ENCODE peak calls at places on chromosomes 1 and 21, in nine cellular contexts. L is OCI-LY7; U is mucosa of descending colon; T is fibroblast of mammary gland; Y is aorta; A is pancreas; R is esophagus muscularis mucosa; W is naive thymus-derived CD4-positive, alpha-beta T cell; H is stomach. P is an unnamed sample.

GRCh38 chr1:47951545-47952235 is 45.5 kb downstream of the TRABD2B start:
- DNase-seq in A (no peak), H (no peak), R (no peak), T (no peak), Y (no peak), L (no peak), W (no peak), U (no peak), P (no peak)

GRCh38 chr1:26356106-26356505 is 2.2 kb upstream of the CRYBG2 start:
- DNase-seq in L (no peak), Y (no peak), T (no peak), H (no peak), U (no peak), W (no peak), R (no peak), A (no peak), P (no peak)

GRCh38 chr21:44551290-44552015 is at the start of gene KRTAP10-2:
- DNase-seq in H (peak), W (no peak), L (no peak), Y (no peak), R (peak), A (no peak), T (no peak), U (no peak), P (peak)

GRCh38 chr1:64917328-64917861 is 49.0 kb downstream of the JAK1 start:
- DNase-seq in U (no peak), L (peak), W (no peak), A (peak), H (peak), R (peak), Y (no peak), T (peak), P (peak)

GRCh38 chr1:60895167-60896124 is 186.9 kb upstream of the NFIA start:
- DNase-seq in W (no peak), L (no peak), U (no peak), H (no peak), R (no peak), Y (no peak), T (no peak), A (no peak), P (no peak)

GRCh38 chr1:165828581-165829329 is 1.3 kb downstream of the UCK2 start:
- DNase-seq in R (no peak), U (peak), L (peak), H (peak), T (peak), W (no peak), Y (peak), A (peak), P (peak)

GRCh38 chr1:91712393-91712792 is 173.6 kb downstream of the TGFBR3 start:
- DNase-seq in Y (no peak), U (no peak), R (no peak), L (no peak), W (no peak), A (no peak), T (no peak), H (no peak), P (no peak)

GRCh38 chr1:184065559-184065958 is 14.0 kb downstream of the TSEN15 start:
- DNase-seq in T (no peak), H (no peak), U (no peak), A (no peak), R (no peak), W (no peak), Y (no peak), L (no peak), P (no peak)

GRCh38 chr1:11157394-11157793 is 31.8 kb upstream of the ANGPTL7 start:
- DNase-seq in Y (no peak), W (no peak), U (no peak), R (no peak), A (no peak), L (no peak), H (no peak), T (no peak), P (no peak)

GRCh38 chr1:206705744-206706297 is 21.1 kb downstream of the MAPKAPK2 start:
- DNase-seq in W (no peak), H (no peak), Y (no peak), T (peak), U (no peak), L (no peak), A (no peak), R (no peak), P (no peak)

GRCh38 chr21:42125571-42126544 is 54.7 kb downstream of the UMODL1 start:
- DNase-seq in W (no peak), H (no peak), A (no peak), T (peak), R (no peak), L (peak), Y (no peak), U (no peak), P (peak)

GRCh38 chr1:16315437-16315836 is 36.8 kb downstream of the FBXO42 start:
- DNase-seq in U (no peak), H (no peak), L (no peak), T (no peak), A (no peak), W (no peak), R (no peak), Y (no peak), P (no peak)

GRCh38 chr1:47797555-47797954 is 199.6 kb downstream of the TRABD2B start:
- DNase-seq in T (peak), A (no peak), R (no peak), L (no peak), H (no peak), Y (no peak), W (no peak), U (no peak), P (no peak)

GRCh38 chr1:234607091-234608025 is 2.6 kb downstream of the IRF2BP2 start:
- DNase-seq in A (peak), T (peak), H (peak), Y (no peak), U (peak), W (peak), R (no peak), L (no peak), P (no peak)

GRCh38 chr1:37793773-37794371 is at the start of gene MANEAL:
- DNase-seq in R (no peak), W (peak), L (peak), A (peak), H (peak), Y (peak), U (peak), T (peak), P (no peak)

GRCh38 chr1:37092937-37093336 is 58.6 kb upstream of the GRIK3 start:
- DNase-seq in T (no peak), H (no peak), W (no peak), R (no peak), Y (no peak), A (no peak), U (no peak), L (no peak), P (no peak)

GRCh38 chr1:52032785-52033131 is 852 bp downstream of the KTI12 start:
- DNase-seq in A (peak), H (peak), R (no peak), U (peak), W (no peak), Y (peak), T (peak), L (peak), P (peak)

GRCh38 chr1:205930698-205931330 is 12.4 kb downstream of the SLC26A9 start:
- DNase-seq in Y (peak), T (peak), L (no peak), R (no peak), W (no peak), A (no peak), H (no peak), U (no peak), P (no peak)

GRCh38 chr1:180785887-180786286 is 126.8 kb upstream of the KIAA1614 start:
- DNase-seq in L (no peak), U (no peak), H (no peak), A (no peak), R (no peak), Y (no peak), W (no peak), T (no peak), P (no peak)

GRCh38 chr1:60223370-60223652 is 149.7 kb upstream of the C1orf87 start:
- DNase-seq in U (no peak), W (no peak), T (no peak), H (no peak), Y (no peak), L (no peak), A (no peak), R (no peak), P (no peak)

GRCh38 chr1:167333703-167334102 is 113.0 kb downstream of the POU2F1 start:
- DNase-seq in U (no peak), A (no peak), L (peak), H (no peak), Y (no peak), T (no peak), R (no peak), W (no peak), P (no peak)

GRCh38 chr1:1971688-1972087 is 31.9 kb downstream of the CFAP74 start:
- DNase-seq in Y (no peak), R (no peak), U (no peak), A (no peak), H (no peak), L (no peak), W (no peak), T (no peak), P (no peak)

GRCh38 chr1:24932284-24932683 is 2.2 kb upstream of the RUNX3 start:
- DNase-seq in A (no peak), Y (no peak), W (peak), H (peak), R (no peak), T (peak), L (peak), U (peak), P (no peak)

GRCh38 chr1:147603986-147604385 is 62.7 kb downstream of the BCL9 start:
- DNase-seq in R (no peak), U (no peak), L (no peak), A (no peak), W (no peak), Y (no peak), H (no peak), T (no peak), P (no peak)

GRCh38 chr1:192831706-192832355 is 23.0 kb downstream of the RGS2 start:
- DNase-seq in A (no peak), T (no peak), Y (no peak), H (no peak), U (no peak), W (no peak), L (no peak), R (no peak), P (no peak)

GRCh38 chr1:53266038-53266437 is 27.7 kb upstream of the MAGOH start:
- DNase-seq in R (no peak), Y (no peak), U (no peak), T (no peak), H (no peak), L (peak), W (no peak), A (no peak), P (no peak)

GRCh38 chr1:61082336-61083013 is at the start of gene NFIA:
- DNase-seq in W (peak), T (peak), H (peak), L (peak), R (no peak), A (peak), U (peak), Y (peak), P (peak)

GRCh38 chr1:177983824-177984528 is 14.1 kb upstream of the SEC16B start:
- DNase-seq in U (no peak), A (peak), W (no peak), T (peak), L (no peak), H (no peak), Y (peak), R (no peak), P (no peak)

GRCh38 chr1:50419192-50419906 is 3.9 kb downstream of the DMRTA2 start:
- DNase-seq in U (no peak), L (no peak), W (no peak), T (no peak), H (no peak), R (no peak), A (no peak), Y (peak), P (no peak)

GRCh38 chr1:29460211-29460610 is 223.9 kb downstream of the PTPRU start:
- DNase-seq in Y (peak), H (no peak), L (no peak), A (no peak), R (no peak), U (no peak), W (no peak), T (no peak), P (no peak)

GRCh38 chr1:240843798-240844197 is 231.8 kb upstream of the GREM2 start:
- DNase-seq in A (no peak), H (no peak), L (no peak), W (no peak), U (no peak), T (no peak), Y (no peak), R (no peak), P (no peak)

GRCh38 chr1:232854786-232855185 is 49.6 kb downstream of the MAP10 start:
- DNase-seq in W (no peak), L (no peak), H (no peak), A (no peak), R (peak), T (no peak), U (no peak), Y (no peak), P (no peak)

GRCh38 chr1:47424336-47424982 is 8.4 kb downstream of the FOXE3 start:
- DNase-seq in R (no peak), Y (no peak), U (no peak), A (no peak), H (no peak), T (peak), L (peak), W (no peak), P (no peak)

GRCh38 chr1:3003039-3003940 is 18.0 kb upstream of the ACTRT2 start:
- DNase-seq in U (peak), A (no peak), W (no peak), L (no peak), H (no peak), Y (peak), R (no peak), T (no peak), P (no peak)

GRCh38 chr1:164588388-164589341 is 29.7 kb downstream of the PBX1 start:
- DNase-seq in A (no peak), T (peak), H (no peak), Y (peak), U (peak), W (no peak), R (peak), L (no peak), P (no peak)

GRCh38 chr21:38720074-38720473 is 85.7 kb upstream of the ETS2 start:
- DNase-seq in A (no peak), R (no peak), Y (no peak), W (no peak), T (no peak), U (no peak), L (no peak), H (no peak), P (no peak)

GRCh38 chr1:154353460-154353904 is 28.2 kb downstream of the ATP8B2 start:
- DNase-seq in W (peak), T (peak), A (peak), H (peak), R (no peak), L (peak), Y (no peak), U (no peak), P (peak)

GRCh38 chr21:16644690-16645089 is 868.2 kb upstream of the CXADR start:
- DNase-seq in H (no peak), L (no peak), W (no peak), Y (no peak), A (no peak), U (no peak), R (no peak), T (peak), P (no peak)

GRCh38 chr21:35428927-35429326 is 379.8 kb upstream of the RUNX1 start:
- DNase-seq in T (peak), Y (no peak), H (no peak), R (no peak), U (no peak), A (no peak), L (no peak), W (no peak), P (no peak)

GRCh38 chr1:39164256-39164655 is 40.2 kb upstream of the MACF1 start:
- DNase-seq in Y (no peak), R (no peak), T (no peak), U (no peak), A (no peak), W (no peak), H (no peak), L (no peak), P (no peak)
- H3K4me3 ChIP-seq in Y (no peak), R (no peak), T (no peak), U (no peak), A (no peak), W (no peak), H (no peak), L (no peak), P (no peak)

GRCh38 chr1:203311368-203312301 is 6.3 kb downstream of the BTG2 start:
- DNase-seq in H (no peak), U (no peak), R (no peak), L (peak), W (no peak), A (no peak), Y (no peak), T (no peak), P (no peak)
- H3K4me3 ChIP-seq in H (no peak), U (no peak), R (no peak), L (no peak), W (no peak), A (no peak), Y (no peak), T (no peak), P (no peak)

GRCh38 chr1:203840208-203840808 is 21.1 kb upstream of the SNRPE start:
- DNase-seq in T (no peak), R (no peak), U (no peak), A (no peak), Y (no peak), W (no peak), L (no peak), H (no peak), P (no peak)
- H3K4me3 ChIP-seq in T (no peak), R (no peak), U (no peak), A (no peak), Y (no peak), W (no peak), L (no peak), H (no peak), P (no peak)

GRCh38 chr1:43206721-43207228 is 34.6 kb downstream of the CFAP57 start:
- DNase-seq in T (peak), Y (no peak), R (no peak), A (no peak), H (no peak), W (no peak), L (no peak), U (no peak), P (peak)
- H3K4me3 ChIP-seq in T (no peak), Y (no peak), R (no peak), A (no peak), H (no peak), W (no peak), L (no peak), U (no peak), P (no peak)

GRCh38 chr1:8428441-8428840 is 110.5 kb downstream of the SLC45A1 start:
- DNase-seq in L (peak), T (no peak), A (no peak), H (no peak), R (no peak), Y (no peak), W (no peak), U (no peak), P (no peak)

GRCh38 chr1:8426996-8427395 is 109.1 kb downstream of the SLC45A1 start:
- DNase-seq in R (no peak), H (no peak), A (no peak), W (no peak), T (no peak), Y (no peak), L (peak), U (no peak), P (no peak)

GRCh38 chr1:8427493-8427892 is 109.6 kb downstream of the SLC45A1 start:
- DNase-seq in Y (no peak), H (no peak), T (no peak), U (no peak), W (peak), R (no peak), L (peak), A (no peak), P (no peak)

GRCh38 chr1:8429549-8430105 is 111.7 kb downstream of the SLC45A1 start:
- DNase-seq in H (no peak), Y (no peak), U (no peak), R (no peak), A (no peak), T (no peak), L (peak), W (no peak), P (no peak)

DNA sequence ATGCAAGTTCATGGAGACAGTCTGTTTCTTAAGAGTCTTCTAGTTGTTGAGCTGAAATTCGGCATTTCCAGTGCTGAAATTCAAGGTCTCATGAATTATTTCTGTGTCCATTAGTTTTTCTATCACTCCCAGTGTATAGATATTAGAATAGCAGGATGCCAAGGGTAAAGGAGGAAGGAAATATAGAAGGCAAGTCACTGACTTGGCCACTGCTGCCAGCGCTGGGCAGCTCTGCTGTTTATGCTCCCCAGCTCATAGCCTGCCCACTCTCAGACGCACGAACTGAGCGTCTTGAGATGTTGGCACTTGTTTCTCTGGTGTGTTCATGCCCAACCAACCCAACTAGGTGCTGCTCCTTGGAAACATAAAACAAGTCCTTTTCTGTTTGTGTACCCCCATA is 110.1 kb downstream of the SLC45A1 start:
- DNase-seq in U (no peak), Y (no peak), L (peak), W (no peak), R (no peak), A (no peak), T (no peak), H (no peak), P (no peak)
- H3K4me3 ChIP-seq in U (no peak), Y (no peak), L (peak), W (peak), R (no peak), A (no peak), T (no peak), H (no peak), P (no peak)

DNA sequence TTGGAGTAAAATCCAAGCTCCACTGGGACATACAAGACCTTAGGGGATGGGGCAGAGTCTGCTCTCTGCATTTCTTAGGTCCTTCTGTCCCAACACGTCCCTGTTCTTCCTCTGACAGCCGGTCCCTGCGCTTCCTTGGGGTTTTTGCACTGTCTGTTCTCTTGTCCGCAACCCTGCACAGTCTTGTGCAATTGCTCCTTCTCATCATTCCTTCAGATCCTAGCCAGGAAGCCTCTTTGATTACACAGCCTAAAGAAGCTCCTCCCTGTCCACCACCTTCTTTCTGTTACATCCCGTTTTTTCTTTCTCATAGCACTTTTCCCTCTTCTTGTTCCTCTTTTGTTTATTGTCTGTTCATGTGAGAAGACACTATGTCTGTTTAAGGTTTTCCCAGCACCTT is 19.9 kb downstream of the ACOT11 start:
- DNase-seq in Y (peak), A (no peak), H (no peak), R (no peak), T (peak), W (no peak), U (no peak), L (no peak), P (no peak)
- H3K4me3 ChIP-seq in Y (no peak), A (no peak), H (no peak), R (no peak), T (no peak), W (no peak), U (no peak), L (no peak), P (no peak)